ENCODE peak calls at places on chromosomes 6 and 20, in six cellular contexts. S is A549; J is HepG2; B is stomach; V is CD8-positive, alpha-beta T cell; W is AG10803. Z is an unnamed sample.

GRCh38 chr6:160102956-160103824 is 18.4 kb upstream of the SLC22A1 start:
- DNase-seq in V (no peak), J (peak), B (no peak), W (peak), S (peak), Z (peak)

GRCh38 chr20:64188071-64188470 is 23.8 kb downstream of the MYT1 start:
- DNase-seq in V (no peak), B (no peak), J (no peak), W (no peak), S (no peak), Z (no peak)

GRCh38 chr6:131909408-131910218 is 41.6 kb downstream of the CCN2 start:
- DNase-seq in B (peak), W (peak), J (peak), S (peak), V (peak), Z (peak)

GRCh38 chr20:2179233-2179580 is 77.6 kb downstream of the STK35 start:
- DNase-seq in J (no peak), B (peak), W (no peak), S (no peak), V (no peak), Z (no peak)

GRCh38 chr20:41452226-41452625 is 85.6 kb upstream of the EMILIN3 start:
- DNase-seq in S (no peak), B (no peak), J (no peak), V (no peak), W (peak), Z (no peak)

GRCh38 chr6:48928937-48929336 is 534.1 kb downstream of the MMUT start:
- DNase-seq in J (no peak), V (no peak), W (no peak), B (no peak), S (no peak), Z (no peak)

GRCh38 chr20:11935754-11936551 is 18.3 kb downstream of the BTBD3 start:
- DNase-seq in S (no peak), W (no peak), V (no peak), J (peak), B (no peak), Z (no peak)

GRCh38 chr6:139126255-139126654 is 8.6 kb upstream of the HECA start:
- DNase-seq in J (no peak), V (no peak), W (peak), S (no peak), B (no peak), Z (peak)

GRCh38 chr20:9427430-9427829 is 87.0 kb upstream of the LAMP5 start:
- DNase-seq in S (no peak), B (no peak), J (no peak), V (no peak), W (no peak), Z (no peak)

GRCh38 chr6:112027942-112028674 is 25.8 kb upstream of the CCN6 start:
- DNase-seq in J (no peak), W (peak), V (no peak), S (no peak), B (no peak), Z (peak)

GRCh38 chr6:128713461-128713860 is 169.5 kb upstream of the LAMA2 start:
- DNase-seq in S (no peak), W (peak), J (no peak), V (no peak), B (no peak), Z (peak)

GRCh38 chr6:35487653-35488516 is 9.0 kb downstream of the TEAD3 start:
- DNase-seq in V (no peak), S (no peak), W (peak), J (no peak), B (peak), Z (peak)

GRCh38 chr6:39389372-39389767 is 66.9 kb upstream of the KCNK16 start:
- DNase-seq in V (no peak), W (no peak), J (no peak), B (no peak), S (peak), Z (peak)

GRCh38 chr6:81762132-81762531 is 9.7 kb upstream of the TENT5A start:
- DNase-seq in J (no peak), S (no peak), V (no peak), W (peak), B (no peak), Z (peak)

GRCh38 chr6:10390495-10391298 is 24.2 kb downstream of the TFAP2A start:
- DNase-seq in B (no peak), W (no peak), J (no peak), S (no peak), V (no peak), Z (no peak)

GRCh38 chr6:89071036-89071435 is 9.5 kb upstream of the PNRC1 start:
- DNase-seq in V (no peak), W (no peak), B (no peak), J (peak), S (no peak), Z (no peak)

GRCh38 chr6:159594106-159594749 is 98.8 kb downstream of the SOD2 start:
- DNase-seq in V (no peak), S (no peak), B (no peak), J (no peak), W (peak), Z (peak)

GRCh38 chr6:139525415-139525814 is 151.0 kb upstream of the CITED2 start:
- DNase-seq in W (peak), B (no peak), J (no peak), S (no peak), V (no peak), Z (no peak)

GRCh38 chr6:78854501-78854900 is 12.8 kb upstream of the IRAK1BP1 start:
- DNase-seq in W (no peak), S (no peak), V (no peak), B (no peak), J (no peak), Z (no peak)

GRCh38 chr6:138104618-138105213 is 2.5 kb downstream of the PERP start:
- DNase-seq in J (no peak), W (no peak), V (no peak), B (no peak), S (no peak), Z (no peak)

GRCh38 chr6:149134531-149134933 is 183.0 kb upstream of the TAB2 start:
- DNase-seq in W (peak), B (no peak), V (no peak), S (no peak), J (no peak), Z (peak)

GRCh38 chr6:53358440-53359087 is 9.8 kb upstream of the ELOVL5 start:
- DNase-seq in V (no peak), S (no peak), W (no peak), J (no peak), B (no peak), Z (no peak)

GRCh38 chr6:4358414-4359107 is 223.2 kb upstream of the ECI2 start:
- DNase-seq in W (peak), B (peak), S (peak), V (no peak), J (peak), Z (peak)

GRCh38 chr6:156423829-156424228 is 353.3 kb upstream of the ARID1B start:
- DNase-seq in V (no peak), B (no peak), J (no peak), S (no peak), W (no peak), Z (no peak)

GRCh38 chr20:12970372-12970821 is 38.4 kb upstream of the SPTLC3 start:
- DNase-seq in V (no peak), B (no peak), S (peak), J (peak), W (peak), Z (peak)

GRCh38 chr6:79671605-79672266 is 40.6 kb downstream of the SH3BGRL2 start:
- DNase-seq in S (no peak), B (peak), W (no peak), V (no peak), J (peak), Z (peak)

GRCh38 chr6:3329491-3330051 is 70.8 kb downstream of the PSMG4 start:
- DNase-seq in V (no peak), S (no peak), J (no peak), B (no peak), W (no peak), Z (no peak)

GRCh38 chr6:113696960-113697359 is 160.2 kb upstream of the MARCKS start:
- DNase-seq in B (no peak), S (no peak), V (no peak), J (no peak), W (peak), Z (no peak)

GRCh38 chr20:9758752-9759151 is 80.1 kb downstream of the PAK5 start:
- DNase-seq in J (no peak), S (no peak), V (no peak), W (no peak), B (no peak), Z (no peak)

GRCh38 chr6:33160728-33161323 is 31.4 kb downstream of the COL11A2 start:
- DNase-seq in J (no peak), V (no peak), B (peak), W (peak), S (no peak), Z (peak)

GRCh38 chr6:126661646-126662045 is 321.7 kb downstream of the CENPW start:
- DNase-seq in S (no peak), J (no peak), B (no peak), V (no peak), W (peak), Z (peak)

GRCh38 chr6:91879346-91879995 is 1292.6 kb upstream of the MAP3K7 start:
- DNase-seq in B (no peak), S (no peak), J (no peak), W (no peak), V (no peak), Z (no peak)

GRCh38 chr6:160077526-160077925 is 44.1 kb upstream of the SLC22A1 start:
- DNase-seq in S (no peak), W (peak), J (no peak), V (no peak), B (no peak), Z (no peak)

GRCh38 chr6:50899306-50899840 is 80.7 kb downstream of the TFAP2B start:
- DNase-seq in J (no peak), W (peak), B (no peak), V (no peak), S (no peak), Z (peak)

GRCh38 chr6:12394170-12394569 is 104.0 kb downstream of the EDN1 start:
- DNase-seq in J (no peak), S (no peak), W (no peak), B (no peak), V (no peak), Z (no peak)

GRCh38 chr6:33695451-33695855 is 16.0 kb downstream of the UQCC2 start:
- DNase-seq in S (no peak), B (no peak), W (peak), J (no peak), V (no peak), Z (no peak)

GRCh38 chr20:62063981-62064787 is 1.5 kb downstream of the TAF4 start:
- DNase-seq in J (peak), W (no peak), S (no peak), V (no peak), B (peak), Z (no peak)

GRCh38 chr6:169722362-169723199 is 1.7 kb downstream of the PHF10 start:
- DNase-seq in B (peak), W (peak), J (peak), S (no peak), V (peak), Z (peak)

DNA sequence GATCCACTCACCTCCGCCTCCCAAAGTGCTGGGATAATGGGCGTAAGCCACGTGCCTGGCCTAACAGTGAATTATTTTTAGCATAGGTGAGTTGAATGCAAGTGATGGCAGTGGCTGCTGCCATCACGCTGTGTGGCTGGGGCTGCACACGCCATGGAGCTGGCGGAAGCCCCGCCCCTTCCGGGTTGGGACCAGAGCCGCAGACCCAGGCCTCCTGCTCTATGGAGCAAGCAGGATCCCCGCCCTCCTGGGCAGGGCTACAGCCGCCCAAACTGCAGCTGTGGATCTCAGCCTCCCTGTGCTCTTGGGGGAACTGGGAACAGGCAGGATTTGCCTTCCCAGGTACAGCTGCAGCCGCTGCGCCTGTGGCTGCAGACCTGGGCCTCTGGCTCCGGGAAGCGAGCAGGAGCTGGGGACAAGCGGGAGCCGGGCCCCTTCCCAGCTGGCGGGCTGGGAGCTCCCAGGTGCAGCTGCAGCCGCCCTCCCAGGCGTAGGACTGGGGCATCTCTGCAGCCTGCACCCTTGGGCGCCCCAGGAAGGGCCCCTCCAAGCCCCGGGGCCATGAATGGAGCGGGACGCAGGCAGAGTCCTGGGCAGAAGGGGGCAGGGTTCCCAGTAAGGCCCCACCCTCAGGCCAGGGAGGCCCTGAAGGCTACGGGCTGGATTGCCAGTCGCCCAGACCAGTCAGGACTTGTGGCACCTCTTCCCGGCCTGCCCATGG is 30.9 kb upstream of the SLA2 start:
- DNase-seq in B (no peak), W (no peak), S (no peak), V (no peak), J (peak), Z (no peak)
- H3K4me3 ChIP-seq in B (no peak), W (no peak), S (no peak), V (no peak), J (no peak), Z (no peak)

GRCh38 chr6:130697661-130698535 is 129.3 kb upstream of the SMLR1 start:
- DNase-seq in V (peak), W (peak), S (peak), B (peak), J (peak), Z (peak)
- TF ChIP-seq CTCF in V (peak), W (peak), S (peak), B (peak), J (peak), Z (peak)

DNA sequence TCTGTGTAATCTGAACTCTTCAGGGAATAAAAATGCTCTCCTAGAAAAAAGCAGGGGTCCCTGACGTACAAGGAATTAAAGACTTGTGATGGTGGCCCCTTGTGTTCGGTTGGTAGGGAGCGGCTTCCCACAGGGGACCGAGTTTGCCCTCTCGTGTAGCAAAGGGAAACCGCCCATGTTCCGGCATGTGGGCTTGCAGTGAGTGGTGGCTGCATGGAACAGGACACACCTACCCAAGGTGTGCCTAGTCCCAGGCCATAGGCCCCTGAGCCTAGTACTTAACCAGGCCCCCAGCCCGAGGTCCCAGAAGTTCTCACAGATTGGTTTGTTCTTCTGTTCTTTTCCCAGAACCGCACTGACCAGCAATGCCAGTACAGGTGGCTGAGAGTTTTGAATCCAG is 15.5 kb downstream of the MYBL2 start:
- DNase-seq in W (no peak), B (no peak), V (no peak), J (no peak), S (no peak), Z (no peak)
- H3K4me3 ChIP-seq in W (no peak), B (no peak), V (no peak), J (no peak), S (no peak), Z (no peak)

GRCh38 chr20:48904566-48905321 is 16.8 kb upstream of the ARFGEF2 start:
- DNase-seq in V (peak), J (peak), W (peak), S (peak), B (peak), Z (peak)
- TF ChIP-seq CTCF in V (peak), J (peak), W (peak), S (peak), B (peak), Z (peak)

GRCh38 chr6:116019428-116019827 is 41.3 kb downstream of the FRK start:
- DNase-seq in S (no peak), W (no peak), J (no peak), V (no peak), B (no peak), Z (no peak)

GRCh38 chr6:116018976-116019375 is 41.7 kb downstream of the FRK start:
- DNase-seq in W (no peak), S (no peak), B (no peak), J (no peak), V (no peak), Z (peak)

GRCh38 chr6:116015983-116016382 is 44.7 kb downstream of the FRK start:
- DNase-seq in B (no peak), J (peak), W (no peak), S (no peak), V (no peak), Z (no peak)

GRCh38 chr6:116016846-116017545 is 43.7 kb downstream of the FRK start:
- DNase-seq in W (no peak), B (no peak), V (no peak), J (peak), S (no peak), Z (peak)

GRCh38 chr6:116017546-116018276 is 43.0 kb downstream of the FRK start:
- DNase-seq in V (no peak), B (no peak), W (no peak), S (no peak), J (no peak), Z (no peak)
- H3K4me3 ChIP-seq in V (no peak), B (no peak), W (no peak), S (no peak), J (peak), Z (no peak)

DNA sequence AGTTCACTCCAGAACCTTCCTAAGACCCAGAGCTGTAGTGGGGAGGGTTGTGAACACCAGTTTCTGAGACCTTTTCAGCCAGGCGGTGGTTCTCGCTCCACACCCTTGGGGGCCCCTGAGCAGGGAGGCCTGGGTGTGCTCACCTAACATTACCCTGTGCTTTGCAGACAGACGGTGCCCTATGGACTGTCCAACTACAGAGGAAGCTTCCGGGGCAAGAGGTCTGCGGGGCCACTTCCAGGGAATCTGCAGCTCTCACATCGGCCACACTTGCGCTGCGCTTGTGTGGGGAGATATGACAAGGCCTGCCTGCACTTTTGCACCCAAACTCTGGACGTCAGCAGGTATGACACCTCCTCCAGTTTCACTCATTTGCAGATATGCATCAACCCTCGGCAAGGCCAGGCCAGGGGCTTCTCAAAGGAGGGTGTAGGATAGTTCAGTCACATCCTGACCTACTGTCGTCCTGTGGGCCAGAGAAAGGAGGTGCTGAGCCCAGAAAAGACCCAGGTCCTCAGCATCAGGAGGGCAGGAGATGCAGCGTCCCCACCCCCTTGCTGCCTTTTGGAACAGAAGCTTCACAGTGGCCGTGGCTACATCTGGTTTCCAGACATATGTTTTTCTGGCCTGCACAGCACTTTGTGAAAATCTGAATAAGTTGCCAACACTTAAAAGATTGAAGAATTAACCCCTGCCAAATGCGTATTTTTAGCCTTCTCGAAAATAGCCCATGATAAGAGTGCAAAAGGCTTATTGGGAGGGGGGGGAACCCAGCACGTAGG is 20.6 kb downstream of the EDN3 start:
- DNase-seq in V (no peak), B (no peak), J (no peak), W (no peak), S (no peak), Z (no peak)
- TF ChIP-seq CTCF in V (no peak), B (no peak), J (no peak), W (no peak), S (no peak), Z (no peak)

GRCh38 chr6:166009385-166010031 is 158.1 kb downstream of the TBXT start:
- DNase-seq in J (no peak), V (no peak), W (no peak), B (no peak), S (no peak), Z (no peak)

GRCh38 chr6:166010585-166010984 is 157.1 kb downstream of the TBXT start:
- DNase-seq in S (no peak), B (no peak), J (no peak), V (no peak), W (no peak), Z (no peak)

GRCh38 chr6:166007349-166008263 is 160.0 kb downstream of the TBXT start:
- DNase-seq in V (no peak), B (peak), S (no peak), J (no peak), W (peak), Z (peak)

GRCh38 chr6:166010136-166010535 is 157.5 kb downstream of the TBXT start:
- DNase-seq in W (peak), S (no peak), V (no peak), B (no peak), J (no peak), Z (no peak)

GRCh38 chr6:166008441-166009369 is 158.9 kb downstream of the TBXT start:
- DNase-seq in J (no peak), B (no peak), W (peak), V (no peak), S (peak), Z (peak)
- H3K4me3 ChIP-seq in J (no peak), B (peak), W (peak), V (no peak), S (peak), Z (peak)

GRCh38 chr6:16764188-16764950 is 3.1 kb upstream of the ATXN1 start:
- DNase-seq in S (no peak), B (no peak), J (peak), V (no peak), W (peak), Z (peak)
- TF ChIP-seq CTCF in S (peak), B (peak), J (peak), V (peak), W (peak), Z (peak)

GRCh38 chr6:106258726-106259125 is 66.8 kb downstream of the ATG5 start:
- DNase-seq in B (no peak), S (no peak), W (no peak), V (no peak), J (no peak), Z (no peak)
- H3K4me3 ChIP-seq in B (no peak), S (no peak), W (no peak), V (no peak), J (no peak), Z (no peak)

Z was measured in fibroblast of the aortic adventitia.